ENCODE peak calls at places on chromosomes 6 and 20, in five cellular contexts. A, H, U, D and K are unnamed samples.

GRCh38 chr20:1819311-1820136 is 75.7 kb upstream of the SIRPA start:
- DNase-seq in A (no peak), H (no peak), U (no peak), D (no peak), K (no peak)

GRCh38 chr20:54221996-54222890 is 14.4 kb downstream of the PFDN4 start:
- DNase-seq in A (no peak), H (no peak), U (no peak), D (no peak), K (no peak)

GRCh38 chr6:74222768-74223321 is 526.8 kb downstream of the CD109 start:
- DNase-seq in A (peak; percentile 89), H (no peak), U (no peak), D (no peak), K (no peak)

GRCh38 chr6:136607932-136608772 is 57.9 kb upstream of the MAP7 start:
- DNase-seq in A (peak; percentile 80), H (peak; percentile 44), U (peak; percentile 76), D (peak; percentile 80), K (peak; percentile 47)

GRCh38 chr20:8155848-8156602 is 24.0 kb downstream of the PLCB1 start:
- DNase-seq in A (peak; percentile 22), H (no peak), U (peak; percentile 16), D (no peak), K (peak; percentile 88)

GRCh38 chr6:54204921-54205511 is 93.8 kb downstream of the MLIP start:
- DNase-seq in A (no peak), H (no peak), U (no peak), D (no peak), K (no peak)

GRCh38 chr6:36793913-36794703 is 45.1 kb downstream of the CPNE5 start:
- DNase-seq in A (peak; percentile 12), H (no peak), U (no peak), D (no peak), K (no peak)

GRCh38 chr6:139891471-139891870 is 517.0 kb upstream of the CITED2 start:
- DNase-seq in A (peak; percentile 91), H (no peak), U (no peak), D (no peak), K (no peak)

GRCh38 chr6:144778773-144779531 is 493.8 kb downstream of the UTRN start:
- DNase-seq in A (no peak), H (no peak), U (peak; percentile 23), D (no peak), K (no peak)

DNA sequence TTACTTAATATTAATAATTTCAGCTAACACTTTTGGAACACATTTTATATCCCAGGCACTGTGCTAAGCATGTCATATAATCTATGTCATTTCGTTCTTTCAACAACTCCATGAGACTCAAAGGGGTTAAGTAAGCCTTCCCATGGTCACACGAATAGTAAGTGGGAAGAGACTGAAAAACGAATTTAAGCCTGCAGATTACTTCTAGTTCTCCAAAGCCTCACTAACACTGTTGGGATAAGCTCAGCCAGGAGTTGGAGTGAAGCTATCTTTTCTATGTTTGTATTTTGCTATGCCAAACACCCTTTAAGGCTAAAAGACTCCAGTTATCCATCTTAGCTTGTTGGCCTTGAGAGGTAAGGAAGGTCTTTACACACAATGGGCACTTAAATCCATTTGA is 148.1 kb upstream of the UST start:
- DNase-seq in A (no peak), H (no peak), U (no peak), D (no peak), K (no peak)
- H3K9me3 ChIP-seq in A (no peaks in the 10 kb centered on the region), H (no peaks in the 10 kb centered on the region), U (no peaks in the 10 kb centered on the region), D (no peaks in the 10 kb centered on the region), K (no peaks in the 10 kb centered on the region)

DNA sequence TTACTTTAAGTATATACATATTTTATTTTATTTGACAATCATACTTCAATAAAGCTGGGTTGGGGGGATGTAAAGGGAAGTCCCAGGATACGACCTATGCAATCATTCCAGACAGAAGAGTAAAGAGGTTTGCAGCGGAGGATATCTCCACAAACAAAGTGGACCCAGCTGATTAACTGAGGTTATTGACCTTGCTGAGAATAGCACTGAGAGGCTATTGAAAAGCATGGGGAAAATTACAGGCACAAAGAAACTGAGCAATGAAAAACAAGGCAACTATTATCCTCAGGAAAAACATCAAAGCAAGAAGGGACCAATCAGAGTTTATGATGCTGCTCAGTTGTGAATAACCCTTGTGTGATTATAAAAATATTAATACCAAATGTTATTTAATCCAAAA is 32.6 kb downstream of the SERPINB1 start:
- DNase-seq in A (no peak), H (no peak), U (no peak), D (no peak), K (no peak)
- H3K4me3 ChIP-seq in A (no peak overlapping the region), H (no peak overlapping the region), U (no peak overlapping the region), D (no peak overlapping the region), K (no peak overlapping the region)

DNA sequence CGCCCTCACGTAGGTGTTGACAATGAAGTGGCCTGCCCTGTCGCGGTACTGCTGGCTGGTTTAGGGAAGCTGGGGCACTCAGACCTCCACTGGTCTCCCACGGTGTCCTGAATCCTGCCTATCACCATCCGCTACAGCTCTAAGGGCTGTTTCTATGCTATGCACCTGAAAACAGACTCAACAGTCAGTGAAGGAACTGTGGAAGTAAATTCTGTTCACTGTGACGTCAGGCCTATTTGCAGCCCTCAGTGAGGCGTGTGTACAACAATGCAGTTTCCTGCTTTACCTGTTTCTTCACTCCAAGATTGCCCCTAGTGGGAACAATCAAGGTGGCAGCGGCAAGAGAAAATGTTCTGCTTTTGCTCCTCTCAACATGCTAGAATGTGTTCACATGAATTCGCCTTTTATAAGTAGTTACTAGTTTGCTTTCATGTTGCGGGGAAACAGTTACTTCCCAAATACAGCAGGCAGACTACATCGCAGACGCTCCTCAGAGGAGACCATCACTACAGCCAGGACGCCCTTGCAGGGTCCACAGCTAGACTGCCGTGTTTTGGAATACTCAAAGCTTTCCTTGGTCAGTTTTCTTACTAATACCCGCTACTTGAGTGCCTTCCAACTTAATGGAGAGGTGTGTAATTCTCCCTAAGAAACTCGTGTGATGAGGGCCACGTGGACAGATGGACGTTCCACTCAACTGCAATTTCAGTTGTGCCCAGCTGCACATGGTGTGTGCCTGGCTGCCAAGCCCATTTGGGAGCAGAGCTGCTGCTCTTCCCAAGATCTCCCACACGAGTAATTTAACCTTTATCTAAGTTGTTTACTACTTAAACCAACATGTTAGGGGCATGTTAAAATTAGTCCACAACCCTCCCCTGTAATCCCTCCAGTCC is 25.4 kb downstream of the DIDO1 start:
- DNase-seq in A (no peak), H (no peak), U (peak; percentile 76), D (peak; percentile 43), K (no peak)
- H3K36me3 ChIP-seq in A (peaks cover 36% of the 10 kb centered on the region), H (peaks cover 53% of the 10 kb centered on the region), U (peaks cover 42% of the 10 kb centered on the region), D (peaks cover 41% of the 10 kb centered on the region), K (peaks cover 89% of the 10 kb centered on the region)

GRCh38 chr6:164273491-164273890 is 859.0 kb downstream of the QKI start:
- DNase-seq in A (no peak), H (no peak), U (no peak), D (no peak), K (no peak)
- H3K9me3 ChIP-seq in A (peaks cover 18% of the 10 kb centered on the region), H (peaks cover 13% of the 10 kb centered on the region), U (no peaks in the 10 kb centered on the region), D (no peaks in the 10 kb centered on the region), K (no peaks in the 10 kb centered on the region)

GRCh38 chr6:47525330-47526057 is 47.9 kb downstream of the CD2AP start:
- DNase-seq in A (no peak), H (no peak), U (no peak), D (no peak), K (no peak)
- H3K4me3 ChIP-seq in A (no peak overlapping the region), H (no peak overlapping the region), U (no peak overlapping the region), D (no peak overlapping the region), K (no peak overlapping the region)